ENCODE peak calls at places on chromosome 19, in four cellular contexts. N, A, O and Y are unnamed samples.

GRCh38 chr19:37361994-37362393 is 8.9 kb upstream of the ZNF527 start:
- DNase-seq in N (no peak), A (no peak), O (no peak), Y (peak)

GRCh38 chr19:58300620-58301019 is 4.6 kb upstream of the ERVK3-1 start:
- DNase-seq in N (no peak), A (no peak), O (no peak), Y (no peak)

GRCh38 chr19:40523322-40524047 is 53.2 kb upstream of the SHKBP1 start:
- DNase-seq in N (no peak), A (peak), O (peak), Y (peak)

GRCh38 chr19:3114018-3114726 is 20.0 kb downstream of the GNA11 start:
- DNase-seq in N (no peak), A (no peak), O (no peak), Y (no peak)

GRCh38 chr19:2494084-2494446 is 18.1 kb downstream of the GADD45B start:
- DNase-seq in N (no peak), A (no peak), O (no peak), Y (peak)

GRCh38 chr19:2309734-2310362 is 1.9 kb upstream of the LINGO3 start:
- DNase-seq in N (no peak), A (no peak), O (no peak), Y (peak)

GRCh38 chr19:13347351-13347750 is 158.9 kb downstream of the CACNA1A start:
- DNase-seq in N (no peak), A (no peak), O (no peak), Y (no peak)

GRCh38 chr19:51263808-51264207 is 12.9 kb downstream of the SIGLECL1 start:
- DNase-seq in N (no peak), A (no peak), O (no peak), Y (no peak)

GRCh38 chr19:36771275-36772231 is 1.1 kb downstream of the ZNF850 start:
- DNase-seq in N (peak), A (peak), O (peak), Y (peak)

GRCh38 chr19:2385053-2385721 is 25.1 kb downstream of the TMPRSS9 start:
- DNase-seq in N (peak), A (peak), O (peak), Y (peak)

GRCh38 chr19:21569497-21569870 is 64.1 kb downstream of the ZNF429 start:
- DNase-seq in N (no peak), A (no peak), O (peak), Y (no peak)

GRCh38 chr19:6476896-6477431 is 4.6 kb downstream of the DENND1C start:
- DNase-seq in N (no peak), A (no peak), O (no peak), Y (no peak)

GRCh38 chr19:36041831-36042230 is 9.2 kb upstream of the CLIP3 start:
- DNase-seq in N (no peak), A (no peak), O (peak), Y (peak)

GRCh38 chr19:40223135-40223822 is 3.2 kb downstream of the CCNP start:
- DNase-seq in N (peak), A (peak), O (peak), Y (no peak)

GRCh38 chr19:49193822-49194394 is 36.3 kb downstream of the TRPM4 start:
- DNase-seq in N (no peak), A (no peak), O (no peak), Y (no peak)

GRCh38 chr19:31223805-31224534 is 125.3 kb downstream of the TSHZ3 start:
- DNase-seq in N (no peak), A (no peak), O (no peak), Y (peak)

GRCh38 chr19:31126236-31126635 is 223.0 kb downstream of the TSHZ3 start:
- DNase-seq in N (no peak), A (no peak), O (no peak), Y (peak)

GRCh38 chr19:27860309-27860934 is 1352.5 kb downstream of the UQCRFS1 start:
- DNase-seq in N (no peak), A (no peak), O (no peak), Y (no peak)

GRCh38 chr19:41587101-41587837 is 11.3 kb downstream of the CEACAM21 start:
- DNase-seq in N (no peak), A (no peak), O (no peak), Y (no peak)
- H2BK120ac ChIP-seq in N (no peak), A (no peak), O (no peak), Y (no peak)

DNA sequence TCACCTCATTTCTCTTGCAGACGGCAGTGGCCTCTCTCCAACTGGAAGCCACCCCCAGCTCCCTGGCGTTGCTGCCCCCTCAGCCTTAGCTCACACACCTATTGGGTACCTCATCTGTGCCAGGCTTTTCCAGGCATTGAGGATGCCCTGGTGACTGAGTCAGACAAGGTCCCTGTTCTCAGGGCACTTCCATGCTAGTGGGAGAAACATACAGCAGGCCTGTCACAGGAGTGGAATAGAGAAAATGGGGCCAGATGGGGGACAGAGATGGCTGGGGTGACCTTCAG is 33.9 kb downstream of the CAPN12 start:
- DNase-seq in N (no peak), A (no peak), O (no peak), Y (no peak)
- H2BK120ac ChIP-seq in N (no peak), A (no peak), O (no peak), Y (no peak)

DNA sequence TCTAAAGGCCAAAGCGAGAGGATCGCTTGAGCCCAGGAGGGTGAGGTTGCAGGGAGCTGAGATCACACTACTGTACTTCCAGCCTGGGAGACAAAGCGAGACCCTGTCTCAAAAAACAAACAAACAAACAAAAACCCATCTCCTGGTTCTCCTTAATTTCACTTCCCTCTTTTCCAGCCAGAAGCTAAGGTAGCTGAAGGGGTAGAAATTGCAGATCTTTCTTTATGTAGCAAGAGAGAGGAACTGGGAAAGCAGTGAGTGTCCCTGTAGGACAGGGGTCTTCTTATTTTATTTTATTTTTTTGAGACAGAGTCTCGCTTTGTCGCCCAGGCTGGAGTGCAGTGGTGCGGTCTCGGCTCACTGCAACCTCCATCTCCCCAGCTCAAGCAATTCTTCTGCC is 4.5 kb upstream of the TSPAN16 start:
- DNase-seq in N (no peak), A (no peak), O (no peak), Y (no peak)
- H2BK120ac ChIP-seq in N (no peak), A (no peak), O (no peak), Y (no peak)

GRCh38 chr19:55601127-55601526 is 1.0 kb downstream of the ZNF524 start:
- DNase-seq in N (no peak), A (no peak), O (no peak), Y (no peak)

GRCh38 chr19:55600336-55601028 is 394 bp downstream of the ZNF524 start:
- DNase-seq in N (no peak), A (no peak), O (no peak), Y (no peak)

GRCh38 chr19:55598034-55598433 is 1.3 kb downstream of the FIZ1 start:
- DNase-seq in N (no peak), A (peak), O (no peak), Y (no peak)

GRCh38 chr19:55598719-55599467 is 424 bp downstream of the FIZ1 start:
- DNase-seq in N (peak), A (peak), O (peak), Y (peak)

GRCh38 chr19:55599468-55600335 is at the start of the genes FIZ1 and ZNF524:
- DNase-seq in N (peak), A (peak), O (peak), Y (peak)
- H2BK120ac ChIP-seq in N (peak), A (peak), O (peak), Y (peak)

GRCh38 chr19:10111405-10111811 is at the start of gene P2RY11:
- DNase-seq in N (no peak), A (no peak), O (no peak), Y (no peak)

GRCh38 chr19:10110972-10111317 is 548 bp upstream of the P2RY11 start:
- DNase-seq in N (no peak), A (no peak), O (no peak), Y (no peak)

GRCh38 chr19:10113592-10113963 is 2.1 kb downstream of the P2RY11 start:
- DNase-seq in N (no peak), A (peak), O (no peak), Y (no peak)

GRCh38 chr19:10112895-10113591 is 1.6 kb downstream of the P2RY11 start:
- DNase-seq in N (no peak), A (peak), O (peak), Y (no peak)

GRCh38 chr19:10112037-10112751 is 701 bp downstream of the P2RY11 start:
- DNase-seq in N (no peak), A (no peak), O (no peak), Y (peak)
- H2BK120ac ChIP-seq in N (no peak), A (no peak), O (no peak), Y (no peak)

GRCh38 chr19:47730521-47730889 is 14.8 kb upstream of the NOP53 start:
- DNase-seq in N (no peak), A (no peak), O (no peak), Y (no peak)

GRCh38 chr19:47730910-47731309 is 14.4 kb upstream of the NOP53 start:
- DNase-seq in N (no peak), A (no peak), O (no peak), Y (no peak)

GRCh38 chr19:47726467-47726866 is 13.2 kb downstream of the EHD2 start:
- DNase-seq in N (no peak), A (no peak), O (no peak), Y (peak)

GRCh38 chr19:47729799-47730520 is 15.4 kb upstream of the NOP53 start:
- DNase-seq in N (no peak), A (peak), O (no peak), Y (no peak)

GRCh38 chr19:47729468-47729798 is 15.9 kb upstream of the NOP53 start:
- DNase-seq in N (no peak), A (peak), O (peak), Y (peak)
- H2BK120ac ChIP-seq in N (no peak), A (no peak), O (no peak), Y (no peak)

DNA sequence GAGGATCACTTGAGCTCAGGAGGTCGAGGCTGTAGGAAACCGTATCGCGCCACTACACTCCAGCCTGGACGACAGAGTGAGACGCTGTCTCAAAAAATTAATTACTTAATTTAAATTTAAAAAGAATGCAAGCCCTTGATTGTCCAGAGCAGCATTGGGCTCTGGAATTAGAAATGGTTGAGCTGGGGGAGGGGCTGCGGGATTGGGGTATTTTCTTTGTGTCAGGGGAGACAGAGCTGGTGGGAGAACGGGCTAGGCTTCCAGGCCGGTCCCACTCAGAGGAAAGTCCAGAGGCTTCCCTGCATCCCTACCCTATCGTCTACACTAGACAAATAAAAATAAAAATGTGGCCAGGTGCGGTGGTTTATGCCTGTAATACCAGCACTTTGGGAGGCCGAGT is 2.2 kb upstream of the RAB3A start:
- DNase-seq in N (no peak), A (no peak), O (no peak), Y (no peak)
- H2BK120ac ChIP-seq in N (peak), A (no peak), O (no peak), Y (peak)

DNA sequence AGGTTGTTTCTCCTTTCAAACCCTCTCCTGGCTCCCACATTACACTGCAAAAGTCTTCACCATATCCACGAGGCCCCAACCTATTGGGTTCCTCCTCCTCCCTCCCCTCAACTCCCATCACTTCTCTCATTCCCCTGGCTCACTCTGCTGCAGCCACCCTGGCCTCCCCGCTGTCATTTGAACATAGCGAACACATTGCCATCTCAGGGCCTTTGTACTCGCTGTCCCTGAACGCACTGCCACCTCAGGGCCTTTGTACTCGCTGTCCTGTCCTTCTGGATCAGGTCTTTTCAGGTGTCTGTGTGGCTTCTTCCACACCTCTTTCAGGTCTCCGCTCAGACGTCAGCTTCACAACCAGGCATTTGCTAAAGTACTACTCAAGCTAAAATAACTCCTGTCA is 1.7 kb downstream of the CCDC61 start:
- DNase-seq in N (no peak), A (no peak), O (no peak), Y (no peak)
- H2BK120ac ChIP-seq in N (no peak), A (no peak), O (no peak), Y (no peak)

GRCh38 chr19:9149976-9150375 is 9.8 kb downstream of the ZNF317 start:
- DNase-seq in N (no peak), A (no peak), O (no peak), Y (no peak)

GRCh38 chr19:9155591-9155990 is 15.4 kb downstream of the ZNF317 start:
- DNase-seq in N (no peak), A (no peak), O (no peak), Y (no peak)

GRCh38 chr19:9150650-9151049 is 10.5 kb downstream of the ZNF317 start:
- DNase-seq in N (no peak), A (no peak), O (no peak), Y (no peak)

GRCh38 chr19:9148687-9149086 is 8.5 kb downstream of the ZNF317 start:
- DNase-seq in N (no peak), A (no peak), O (no peak), Y (no peak)

GRCh38 chr19:9151367-9151766 is 11.2 kb downstream of the ZNF317 start:
- DNase-seq in N (no peak), A (no peak), O (no peak), Y (no peak)
- H2BK120ac ChIP-seq in N (no peak), A (no peak), O (no peak), Y (no peak)